ENCODE peak calls at places on chromosomes 6 and 20, in five cellular contexts. X, G, U, M and E are unnamed samples.

GRCh38 chr20:32462900-32463641 is 104.9 kb downstream of the ASXL1 start:
- DNase-seq in U (no peak), X (no peak), G (no peak), M (no peak), E (no peak)

GRCh38 chr6:125340175-125340835 is 38.5 kb upstream of the HDDC2 start:
- DNase-seq in G (no peak), U (no peak), X (no peak), M (no peak), E (no peak)

GRCh38 chr6:167987811-167988495 is 9.5 kb upstream of the KIF25 start:
- DNase-seq in U (no peak), M (no peak), G (no peak), X (no peak), E (no peak)

GRCh38 chr6:111552241-111552744 is 53.4 kb downstream of the TRAF3IP2 start:
- DNase-seq in X (peak), M (peak), U (peak), G (peak), E (peak)

GRCh38 chr6:166529571-166529970 is 56.9 kb downstream of the RAMACL start:
- DNase-seq in M (no peak), X (no peak), G (no peak), U (no peak), E (no peak)

GRCh38 chr20:3781153-3781910 is at the start of gene SPEF1:
- DNase-seq in X (peak), M (peak), U (peak), G (peak), E (peak)

GRCh38 chr6:8240316-8240715 is 138.0 kb upstream of the EEF1E1 start:
- DNase-seq in G (no peak), M (no peak), X (no peak), U (no peak), E (no peak)

GRCh38 chr6:116408476-116408875 is 37.7 kb downstream of the DSE start:
- DNase-seq in G (no peak), U (no peak), M (no peak), X (no peak), E (no peak)

GRCh38 chr6:37256692-37257319 is 766 bp upstream of the TBC1D22B start:
- DNase-seq in U (no peak), M (no peak), G (peak), X (no peak), E (no peak)

GRCh38 chr20:13221313-13221672 is 219 bp downstream of the ISM1 start:
- DNase-seq in X (no peak), U (no peak), M (no peak), G (no peak), E (no peak)

GRCh38 chr6:99013145-99013544 is 65.4 kb upstream of the FBXL4 start:
- DNase-seq in G (no peak), M (no peak), U (peak), X (no peak), E (no peak)

GRCh38 chr6:26305097-26305841 is 59.7 kb upstream of the BTN3A2 start:
- DNase-seq in G (peak), M (peak), X (peak), U (peak), E (peak)

GRCh38 chr20:16919841-16920240 is 171.7 kb downstream of the OTOR start:
- DNase-seq in M (no peak), G (no peak), X (no peak), U (no peak), E (no peak)

GRCh38 chr6:12909828-12910227 is 193.3 kb downstream of the PHACTR1 start:
- DNase-seq in M (no peak), X (peak), G (no peak), U (no peak), E (peak)

GRCh38 chr6:53530346-53530745 is 14.6 kb downstream of the GCLC start:
- DNase-seq in G (no peak), U (no peak), X (no peak), M (no peak), E (no peak)

GRCh38 chr20:7161690-7162089 is 394.2 kb downstream of the BMP2 start:
- DNase-seq in U (peak), G (peak), X (peak), M (no peak), E (peak)

GRCh38 chr6:101396552-101397173 is 3.2 kb downstream of the GRIK2 start:
- DNase-seq in U (peak), G (peak), X (peak), M (peak), E (no peak)

GRCh38 chr20:19341348-19342053 is 129.1 kb downstream of the SLC24A3 start:
- DNase-seq in X (no peak), G (no peak), M (no peak), U (no peak), E (peak)

GRCh38 chr20:10660661-10661060 is 13.1 kb downstream of the JAG1 start:
- DNase-seq in U (no peak), X (no peak), M (no peak), G (no peak), E (no peak)

GRCh38 chr6:17714879-17715860 is 8.4 kb upstream of the NUP153 start:
- DNase-seq in M (peak), U (peak), X (no peak), G (peak), E (no peak)

GRCh38 chr6:20266851-20267608 is 54.8 kb upstream of the MBOAT1 start:
- DNase-seq in U (no peak), G (no peak), M (no peak), X (no peak), E (no peak)

GRCh38 chr20:49724637-49725606 is 11.2 kb upstream of the B4GALT5 start:
- DNase-seq in X (no peak), G (peak), M (no peak), U (peak), E (peak)

GRCh38 chr20:47809561-47809960 is 24.3 kb upstream of the SULF2 start:
- DNase-seq in M (no peak), G (no peak), X (no peak), U (no peak), E (no peak)

GRCh38 chr6:44784195-44784594 is 396.7 kb downstream of the CDC5L start:
- DNase-seq in X (no peak), M (no peak), U (no peak), G (no peak), E (no peak)

GRCh38 chr6:79570129-79570801 is 33.0 kb upstream of the LCA5 start:
- DNase-seq in U (no peak), M (no peak), G (peak), X (peak), E (no peak)

GRCh38 chr6:135675862-135676261 is 175.6 kb upstream of the PDE7B start:
- DNase-seq in M (peak), G (peak), U (peak), X (no peak), E (no peak)

GRCh38 chr6:75882734-75883133 is 133.7 kb downstream of the MYO6 start:
- DNase-seq in U (peak), G (no peak), M (no peak), X (no peak), E (no peak)

GRCh38 chr6:162785632-162786242 is 58.0 kb downstream of the PACRG start:
- DNase-seq in X (no peak), M (no peak), G (no peak), U (no peak), E (no peak)